ENCODE peak calls at places on chromosomes 2 and 18, in four cellular contexts. K, W, I and T are unnamed samples.

GRCh38 chr2:69948032-69948962 is 13.1 kb downstream of the ASPRV1 start:
- DNase-seq in I (no peak), K (no peak), W (no peak), T (no peak)

GRCh38 chr2:10048501-10049171 is 5.3 kb downstream of the KLF11 start:
- DNase-seq in W (peak; percentile 55), K (no peak), I (no peak), T (peak; percentile 65)

GRCh38 chr2:216246741-216247140 is 125.5 kb downstream of the MARCHF4 start:
- DNase-seq in K (no peak), W (no peak), I (no peak), T (no peak)

GRCh38 chr2:98894331-98895000 is 41.6 kb downstream of the CRACDL start:
- DNase-seq in W (no peak), K (no peak), I (no peak), T (no peak)

GRCh38 chr2:45929674-45930395 is 278.4 kb downstream of the PRKCE start:
- DNase-seq in I (no peak), W (no peak), K (no peak), T (no peak)

GRCh38 chr2:12549641-12550040 is 167.1 kb upstream of the TRIB2 start:
- DNase-seq in I (no peak), K (no peak), W (peak; percentile 60), T (no peak)

GRCh38 chr2:71461304-71461671 is 7.9 kb downstream of the DYSF start:
- DNase-seq in K (no peak), I (no peak), W (no peak), T (no peak)

GRCh38 chr2:69291004-69291650 is 95.9 kb downstream of the GFPT1 start:
- DNase-seq in I (no peak), K (no peak), W (peak; percentile 28), T (no peak)

GRCh38 chr2:172395503-172395902 is 31.9 kb upstream of the ITGA6 start:
- DNase-seq in I (no peak), W (peak; percentile 29), K (no peak), T (no peak)

GRCh38 chr2:98457045-98457696 is 12.5 kb downstream of the INPP4A start:
- DNase-seq in W (peak; percentile 88), I (peak; percentile 89), K (no peak), T (peak; percentile 53)

GRCh38 chr2:60652822-60653315 is 99.4 kb upstream of the BCL11A start:
- DNase-seq in K (no peak), I (no peak), W (no peak), T (no peak)

GRCh38 chr2:15072836-15073235 is 440.3 kb downstream of the LRATD1 start:
- DNase-seq in W (no peak), K (no peak), I (no peak), T (no peak)

GRCh38 chr18:76565238-76566173 is 70.5 kb upstream of the ZNF516 start:
- DNase-seq in K (peak; percentile 35), W (peak; percentile 70), I (peak; percentile 91), T (peak; percentile 89)